ENCODE peak calls at places on chromosomes 6 and 20, in seven cellular contexts. One of them, this sample, is unnamed.

GRCh38 chr6:25056130-25056529 is 120.4 kb upstream of the RIPOR2 start:
- DNase-seq in left ventricle myocardium inferior: no peak
- DNase-seq in SK-N-SH: no peak
- DNase-seq in fibroblast of lung: no peak
- DNase-seq in foreskin keratinocyte: no peak
- DNase-seq in cardiac muscle cell: no peak
- DNase-seq in spleen: peak; percentile 84
- DNase-seq in this sample: no peak

GRCh38 chr6:163675611-163676010 is 261.1 kb downstream of the QKI start:
- DNase-seq in foreskin keratinocyte: no peak
- DNase-seq in fibroblast of lung: no peak
- DNase-seq in cardiac muscle cell: no peak
- DNase-seq in spleen: no peak
- DNase-seq in SK-N-SH: no peak
- DNase-seq in left ventricle myocardium inferior: no peak
- DNase-seq in this sample: no peak

GRCh38 chr20:2840967-2841531 is 504 bp downstream of the VPS16 start:
- DNase-seq in SK-N-SH: peak; percentile 85
- DNase-seq in cardiac muscle cell: peak; percentile 45
- DNase-seq in spleen: peak; percentile 90
- DNase-seq in left ventricle myocardium inferior: peak; percentile 61
- DNase-seq in foreskin keratinocyte: peak; percentile 9
- DNase-seq in fibroblast of lung: peak; percentile 72
- DNase-seq in this sample: peak; percentile 58

GRCh38 chr6:104784884-104785283 is 74.8 kb downstream of the HACE1 start:
- DNase-seq in left ventricle myocardium inferior: no peak
- DNase-seq in SK-N-SH: peak; percentile 67
- DNase-seq in foreskin keratinocyte: no peak
- DNase-seq in spleen: no peak
- DNase-seq in cardiac muscle cell: no peak
- DNase-seq in fibroblast of lung: no peak
- DNase-seq in this sample: no peak

GRCh38 chr6:57162008-57162407 is 10.1 kb upstream of the BAG2 start:
- DNase-seq in foreskin keratinocyte: no peak
- DNase-seq in SK-N-SH: no peak
- DNase-seq in spleen: no peak
- DNase-seq in left ventricle myocardium inferior: no peak
- DNase-seq in fibroblast of lung: no peak
- DNase-seq in cardiac muscle cell: no peak
- DNase-seq in this sample: no peak

GRCh38 chr6:160217073-160217472 is 41.5 kb downstream of the SLC22A2 start:
- DNase-seq in foreskin keratinocyte: no peak
- DNase-seq in SK-N-SH: no peak
- DNase-seq in left ventricle myocardium inferior: no peak
- DNase-seq in cardiac muscle cell: no peak
- DNase-seq in spleen: no peak
- DNase-seq in fibroblast of lung: no peak
- DNase-seq in this sample: no peak

GRCh38 chr20:8790442-8791074 is 278.3 kb upstream of the PLCB4 start:
- DNase-seq in foreskin keratinocyte: no peak
- DNase-seq in fibroblast of lung: peak; percentile 70
- DNase-seq in spleen: no peak
- DNase-seq in SK-N-SH: peak; percentile 50
- DNase-seq in cardiac muscle cell: peak; percentile 57
- DNase-seq in left ventricle myocardium inferior: no peak
- DNase-seq in this sample: peak; percentile 46

GRCh38 chr6:52876056-52876787 is 33.3 kb downstream of the GSTA3 start:
- DNase-seq in cardiac muscle cell: no peak
- DNase-seq in left ventricle myocardium inferior: no peak
- DNase-seq in foreskin keratinocyte: no peak
- DNase-seq in SK-N-SH: no peak
- DNase-seq in spleen: no peak
- DNase-seq in fibroblast of lung: peak; percentile 54
- DNase-seq in this sample: no peak

GRCh38 chr6:34113532-34113931 is 32.4 kb downstream of the GRM4 start:
- DNase-seq in left ventricle myocardium inferior: no peak
- DNase-seq in fibroblast of lung: no peak
- DNase-seq in foreskin keratinocyte: no peak
- DNase-seq in spleen: no peak
- DNase-seq in cardiac muscle cell: no peak
- DNase-seq in SK-N-SH: no peak
- DNase-seq in this sample: no peak

GRCh38 chr20:37253087-37253486 is 8.5 kb downstream of the GHRH start:
- DNase-seq in foreskin keratinocyte: no peak
- DNase-seq in spleen: no peak
- DNase-seq in cardiac muscle cell: no peak
- DNase-seq in fibroblast of lung: no peak
- DNase-seq in SK-N-SH: no peak
- DNase-seq in left ventricle myocardium inferior: no peak
- DNase-seq in this sample: no peak

GRCh38 chr20:24798930-24799705 is 150.0 kb upstream of the CST7 start:
- DNase-seq in fibroblast of lung: no peak
- DNase-seq in SK-N-SH: peak; percentile 46
- DNase-seq in foreskin keratinocyte: no peak
- DNase-seq in spleen: peak; percentile 65
- DNase-seq in cardiac muscle cell: no peak
- DNase-seq in left ventricle myocardium inferior: no peak
- DNase-seq in this sample: peak; percentile 19

GRCh38 chr6:170080828-170081368 is 210.0 kb downstream of the DLL1 start:
- DNase-seq in foreskin keratinocyte: no peak
- DNase-seq in spleen: peak; percentile 64
- DNase-seq in fibroblast of lung: no peak
- DNase-seq in SK-N-SH: no peak
- DNase-seq in cardiac muscle cell: no peak
- DNase-seq in left ventricle myocardium inferior: peak; percentile 12
- DNase-seq in this sample: peak; percentile 22

GRCh38 chr6:43858161-43859153 is 88.4 kb downstream of the VEGFA start:
- DNase-seq in left ventricle myocardium inferior: no peak
- DNase-seq in SK-N-SH: no peak
- DNase-seq in spleen: no peak
- DNase-seq in foreskin keratinocyte: no peak
- DNase-seq in fibroblast of lung: no peak
- DNase-seq in cardiac muscle cell: no peak
- DNase-seq in this sample: no peak

GRCh38 chr6:44263357-44264100 is 1.8 kb downstream of the NFKBIE start:
- DNase-seq in left ventricle myocardium inferior: no peak
- DNase-seq in foreskin keratinocyte: no peak
- DNase-seq in SK-N-SH: no peak
- DNase-seq in spleen: peak; percentile 83
- DNase-seq in cardiac muscle cell: no peak
- DNase-seq in fibroblast of lung: no peak
- DNase-seq in this sample: no peak

GRCh38 chr6:33189164-33189563 is 3.1 kb downstream of the COL11A2 start:
- DNase-seq in cardiac muscle cell: no peak
- DNase-seq in left ventricle myocardium inferior: no peak
- DNase-seq in SK-N-SH: no peak
- DNase-seq in spleen: no peak
- DNase-seq in foreskin keratinocyte: no peak
- DNase-seq in fibroblast of lung: no peak
- DNase-seq in this sample: no peak

GRCh38 chr6:167045828-167046580 is 46.8 kb downstream of the CEP43 start:
- DNase-seq in SK-N-SH: no peak
- DNase-seq in spleen: no peak
- DNase-seq in foreskin keratinocyte: no peak
- DNase-seq in fibroblast of lung: no peak
- DNase-seq in cardiac muscle cell: no peak
- DNase-seq in left ventricle myocardium inferior: no peak
- DNase-seq in this sample: no peak

GRCh38 chr6:36671687-36672375 is 6.7 kb upstream of the CDKN1A start:
- DNase-seq in spleen: no peak
- DNase-seq in left ventricle myocardium inferior: no peak
- DNase-seq in SK-N-SH: no peak
- DNase-seq in foreskin keratinocyte: no peak
- DNase-seq in fibroblast of lung: no peak
- DNase-seq in cardiac muscle cell: no peak
- DNase-seq in this sample: no peak

GRCh38 chr6:32153252-32153834 is 598 bp upstream of the PPT2 start:
- DNase-seq in SK-N-SH: peak; percentile 80
- DNase-seq in foreskin keratinocyte: peak; percentile 38
- DNase-seq in left ventricle myocardium inferior: no peak
- DNase-seq in fibroblast of lung: peak; percentile 45
- DNase-seq in spleen: peak; percentile 79
- DNase-seq in cardiac muscle cell: peak; percentile 82
- DNase-seq in this sample: no peak

GRCh38 chr20:26167499-26167898 is 470.8 kb upstream of the ZNF337 start:
- DNase-seq in SK-N-SH: no peak
- DNase-seq in fibroblast of lung: no peak
- DNase-seq in spleen: no peak
- DNase-seq in cardiac muscle cell: no peak
- DNase-seq in foreskin keratinocyte: no peak
- DNase-seq in left ventricle myocardium inferior: no peak
- DNase-seq in this sample: no peak

GRCh38 chr20:33773412-33774089 is 37.6 kb upstream of the CHMP4B start:
- DNase-seq in foreskin keratinocyte: no peak
- DNase-seq in fibroblast of lung: no peak
- DNase-seq in left ventricle myocardium inferior: no peak
- DNase-seq in spleen: no peak
- DNase-seq in SK-N-SH: no peak
- DNase-seq in cardiac muscle cell: no peak
- DNase-seq in this sample: no peak

GRCh38 chr6:124659427-124659826 is 302.8 kb upstream of the RNF217 start:
- DNase-seq in SK-N-SH: no peak
- DNase-seq in spleen: no peak
- DNase-seq in left ventricle myocardium inferior: no peak
- DNase-seq in foreskin keratinocyte: no peak
- DNase-seq in cardiac muscle cell: no peak
- DNase-seq in fibroblast of lung: no peak
- DNase-seq in this sample: no peak
- TF ChIP-seq CTCF in SK-N-SH: no peak
- TF ChIP-seq CTCF in spleen: no peak
- TF ChIP-seq CTCF in left ventricle myocardium inferior: no peak
- TF ChIP-seq CTCF in foreskin keratinocyte: peak; percentile 16
- TF ChIP-seq CTCF in cardiac muscle cell: no peak
- TF ChIP-seq CTCF in fibroblast of lung: peak; percentile 0
- TF ChIP-seq CTCF in this sample: no peak

GRCh38 chr6:150605333-150605732 is 5.6 kb downstream of the PLEKHG1 start:
- DNase-seq in spleen: no peak
- DNase-seq in SK-N-SH: no peak
- DNase-seq in left ventricle myocardium inferior: no peak
- DNase-seq in cardiac muscle cell: no peak
- DNase-seq in fibroblast of lung: no peak
- DNase-seq in foreskin keratinocyte: no peak
- DNase-seq in this sample: no peak
- H3K4me1 ChIP-seq in spleen: peaks cover 69% of the 10 kb centered on the region
- H3K4me1 ChIP-seq in SK-N-SH: no peaks in the 10 kb centered on the region
- H3K4me1 ChIP-seq in left ventricle myocardium inferior: peaks cover 50% of the 10 kb centered on the region
- H3K4me1 ChIP-seq in cardiac muscle cell: no peaks in the 10 kb centered on the region
- H3K4me1 ChIP-seq in fibroblast of lung: no peaks in the 10 kb centered on the region
- H3K4me1 ChIP-seq in foreskin keratinocyte: no peaks in the 10 kb centered on the region
- H3K4me1 ChIP-seq in this sample: no peaks in the 10 kb centered on the region

GRCh38 chr6:148430897-148431296 is 88.3 kb downstream of the SASH1 start:
- DNase-seq in left ventricle myocardium inferior: no peak
- DNase-seq in foreskin keratinocyte: no peak
- DNase-seq in fibroblast of lung: no peak
- DNase-seq in spleen: no peak
- DNase-seq in SK-N-SH: no peak
- DNase-seq in cardiac muscle cell: peak; percentile 52
- DNase-seq in this sample: no peak

GRCh38 chr6:148435386-148435785 is 92.7 kb downstream of the SASH1 start:
- DNase-seq in spleen: no peak
- DNase-seq in left ventricle myocardium inferior: no peak
- DNase-seq in SK-N-SH: no peak
- DNase-seq in fibroblast of lung: peak; percentile 73
- DNase-seq in cardiac muscle cell: no peak
- DNase-seq in foreskin keratinocyte: no peak
- DNase-seq in this sample: no peak

GRCh38 chr6:148431413-148431812 is 88.8 kb downstream of the SASH1 start:
- DNase-seq in spleen: no peak
- DNase-seq in SK-N-SH: no peak
- DNase-seq in foreskin keratinocyte: no peak
- DNase-seq in fibroblast of lung: no peak
- DNase-seq in cardiac muscle cell: no peak
- DNase-seq in left ventricle myocardium inferior: no peak
- DNase-seq in this sample: no peak

GRCh38 chr6:148431840-148432239 is 89.2 kb downstream of the SASH1 start:
- DNase-seq in foreskin keratinocyte: no peak
- DNase-seq in SK-N-SH: no peak
- DNase-seq in cardiac muscle cell: no peak
- DNase-seq in spleen: no peak
- DNase-seq in left ventricle myocardium inferior: no peak
- DNase-seq in fibroblast of lung: no peak
- DNase-seq in this sample: no peak

DNA sequence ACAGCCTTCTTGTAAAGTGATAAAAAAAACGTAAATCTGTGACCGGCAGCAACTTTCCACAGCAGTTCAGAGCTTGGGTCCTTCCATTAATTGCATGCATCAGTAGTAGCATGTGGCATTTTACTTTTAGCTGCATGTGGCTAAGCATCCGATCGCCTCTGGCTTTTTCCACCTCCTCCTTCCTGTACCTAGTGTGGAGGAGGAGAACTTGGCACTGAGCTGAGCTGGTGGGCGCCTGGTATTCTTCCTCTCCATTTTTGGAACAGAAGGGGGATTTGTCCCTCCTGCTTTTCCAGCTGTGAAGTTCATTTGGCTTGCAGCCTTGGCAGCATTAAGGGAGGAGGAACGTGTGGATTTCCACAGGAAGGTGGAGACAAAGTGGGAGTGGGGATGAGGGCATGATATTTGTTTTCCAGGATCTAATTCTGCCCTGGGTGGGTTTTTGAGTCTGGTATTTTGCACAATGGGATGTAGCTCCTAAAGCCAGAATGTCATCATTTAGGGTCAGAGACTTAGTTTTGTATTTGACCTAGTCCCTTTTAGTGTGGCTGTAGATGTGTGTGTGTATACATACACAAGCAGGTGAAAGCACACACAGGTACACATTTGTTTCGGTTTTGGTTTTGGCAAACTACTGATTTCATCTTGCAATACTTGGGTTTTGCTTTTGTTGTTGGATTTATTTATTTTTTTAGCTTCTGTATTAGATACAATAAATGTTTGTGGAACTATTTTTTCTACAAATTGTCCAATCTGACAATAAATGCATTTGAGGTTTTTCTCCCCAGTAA is 90.0 kb downstream of the SASH1 start:
- DNase-seq in cardiac muscle cell: no peak
- DNase-seq in SK-N-SH: no peak
- DNase-seq in left ventricle myocardium inferior: no peak
- DNase-seq in foreskin keratinocyte: no peak
- DNase-seq in spleen: no peak
- DNase-seq in fibroblast of lung: no peak
- DNase-seq in this sample: no peak
- H3K27ac ChIP-seq in cardiac muscle cell: no peak overlapping the region
- H3K27ac ChIP-seq in SK-N-SH: no peak overlapping the region
- H3K27ac ChIP-seq in left ventricle myocardium inferior: peak overlapping the region; percentile 55
- H3K27ac ChIP-seq in foreskin keratinocyte: no peak overlapping the region
- H3K27ac ChIP-seq in spleen: no peak overlapping the region
- H3K27ac ChIP-seq in fibroblast of lung: no peak overlapping the region
- H3K27ac ChIP-seq in this sample: no peak overlapping the region

DNA sequence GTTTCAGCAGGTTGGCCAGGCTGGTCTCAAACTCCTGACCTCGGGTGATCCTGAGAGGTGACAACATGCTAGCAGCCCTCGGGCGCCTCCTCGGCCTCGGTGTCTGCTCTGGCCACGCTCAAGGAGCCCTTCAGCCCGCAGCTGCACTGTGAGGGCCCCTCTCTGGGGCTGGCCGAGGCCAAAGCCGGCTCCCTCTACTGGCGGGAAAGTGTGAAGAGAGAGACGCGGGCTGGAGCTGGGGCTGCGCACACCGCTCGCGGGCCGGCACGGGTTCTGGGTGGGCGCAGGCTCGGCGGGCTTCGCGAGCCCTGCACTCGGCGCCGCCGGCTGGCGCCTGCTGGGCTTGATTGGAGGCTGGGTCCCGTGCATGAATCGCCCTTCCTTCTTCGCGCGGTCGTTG is 80.8 kb upstream of the RBM24 start:
- DNase-seq in SK-N-SH: no peak
- DNase-seq in foreskin keratinocyte: no peak
- DNase-seq in left ventricle myocardium inferior: no peak
- DNase-seq in fibroblast of lung: no peak
- DNase-seq in spleen: no peak
- DNase-seq in cardiac muscle cell: no peak
- DNase-seq in this sample: no peak
- TF ChIP-seq CTCF in SK-N-SH: peak; percentile 18
- TF ChIP-seq CTCF in foreskin keratinocyte: peak; percentile 45
- TF ChIP-seq CTCF in left ventricle myocardium inferior: no peak
- TF ChIP-seq CTCF in fibroblast of lung: no peak
- TF ChIP-seq CTCF in spleen: no peak
- TF ChIP-seq CTCF in cardiac muscle cell: peak; percentile 19
- TF ChIP-seq CTCF in this sample: no peak